ENCODE peak calls at places on chromosomes 13 and 19, in seven cellular contexts. I is Right ventricle myocardium superior; Q is heart right ventricle; E is RWPE2; N is activated CD8-positive, alpha-beta memory T cell treated with anti-CD3 and anti-CD28 coated beads, Interleukin-2, amount 10 ng/mL, durations not matched to agents 7 days and 5 days; G is activated naive CD4-positive, alpha-beta T cell treated with anti-CD3 and anti-CD28 coated beads, Interleukin-2, amount 50 U/mL, for 72 hours; Y is WTC11. Z is an unnamed sample.

GRCh38 chr19:29694166-29694565 is 20.9 kb downstream of the C19orf12 start:
- ATAC-seq in I (no peak), Q (no peak), E (no peak), N (no peak), G (peak), Y (no peak), Z (no peak)

GRCh38 chr13:44236370-44236769 is 137.3 kb upstream of the SERP2 start:
- ATAC-seq in I (peak), Q (peak), E (no peak), N (no peak), G (no peak), Y (no peak), Z (no peak)

GRCh38 chr13:79525458-79525857 is 44.5 kb downstream of the NDFIP2 start:
- ATAC-seq in I (no peak), Q (no peak), E (peak), N (peak), G (peak), Y (no peak), Z (peak)

GRCh38 chr19:39676004-39676403 is 20.3 kb downstream of the LGALS16 start:
- ATAC-seq in I (no peak), Q (no peak), E (no peak), N (peak), G (peak), Y (no peak), Z (peak)

GRCh38 chr13:96684472-96684871 is 309.8 kb downstream of the OXGR1 start:
- ATAC-seq in I (peak), Q (peak), E (no peak), N (no peak), G (no peak), Y (no peak), Z (no peak)

GRCh38 chr19:3114018-3114726 is 20.0 kb downstream of the GNA11 start:
- ATAC-seq in I (peak), Q (no peak), E (no peak), N (no peak), G (no peak), Y (no peak), Z (no peak)

GRCh38 chr13:94210826-94211225 is 268.7 kb downstream of the DCT start:
- ATAC-seq in I (no peak), Q (no peak), E (no peak), N (no peak), G (no peak), Y (no peak), Z (peak)

GRCh38 chr13:28322256-28322895 is 172.6 kb downstream of the FLT1 start:
- ATAC-seq in I (no peak), Q (no peak), E (no peak), N (no peak), G (no peak), Y (no peak), Z (no peak)

GRCh38 chr19:44685877-44686276 is 13.1 kb upstream of the CEACAM16 start:
- ATAC-seq in I (no peak), Q (no peak), E (no peak), N (no peak), G (no peak), Y (no peak), Z (no peak)

GRCh38 chr19:19538077-19538764 is at the start of gene CILP2:
- ATAC-seq in I (peak), Q (peak), E (peak), N (no peak), G (no peak), Y (peak), Z (no peak)

GRCh38 chr13:25232937-25233515 is 54.3 kb downstream of the MTMR6 start:
- ATAC-seq in I (no peak), Q (no peak), E (no peak), N (no peak), G (peak), Y (peak), Z (peak)

GRCh38 chr13:23510544-23510916 is 59.7 kb upstream of the TNFRSF19 start:
- ATAC-seq in I (peak), Q (no peak), E (no peak), N (no peak), G (no peak), Y (no peak), Z (no peak)

GRCh38 chr13:42039457-42039945 is 8.9 kb upstream of the DGKH start:
- ATAC-seq in I (peak), Q (peak), E (peak), N (no peak), G (peak), Y (peak), Z (peak)

GRCh38 chr13:23618341-23618740 is 48.1 kb downstream of the TNFRSF19 start:
- ATAC-seq in I (peak), Q (peak), E (peak), N (no peak), G (no peak), Y (peak), Z (no peak)

GRCh38 chr13:36872621-36873020 is 47.4 kb downstream of the SMAD9 start:
- ATAC-seq in I (peak), Q (peak), E (no peak), N (no peak), G (no peak), Y (peak), Z (no peak)

GRCh38 chr19:48344892-48345291 is 18.8 kb downstream of the TMEM143 start:
- ATAC-seq in I (no peak), Q (no peak), E (no peak), N (no peak), G (no peak), Y (peak), Z (no peak)

GRCh38 chr19:29845576-29846176 is 33.9 kb downstream of the CCNE1 start:
- ATAC-seq in I (no peak), Q (no peak), E (peak), N (no peak), G (peak), Y (peak), Z (peak)

GRCh38 chr19:35141627-35142401 is 1.2 kb upstream of the FXYD7 start:
- ATAC-seq in I (no peak), Q (no peak), E (no peak), N (peak), G (no peak), Y (no peak), Z (no peak)

GRCh38 chr13:94369862-94370491 is 109.5 kb downstream of the DCT start:
- ATAC-seq in I (peak), Q (peak), E (no peak), N (no peak), G (no peak), Y (no peak), Z (no peak)

GRCh38 chr19:48190288-48191284 is 20.1 kb downstream of the ZSWIM9 start:
- ATAC-seq in I (no peak), Q (no peak), E (no peak), N (peak), G (peak), Y (peak), Z (peak)

GRCh38 chr13:52845766-52846566 is 2.5 kb downstream of the PCDH8 start:
- ATAC-seq in I (peak), Q (peak), E (no peak), N (peak), G (peak), Y (peak), Z (peak)

GRCh38 chr19:11887247-11887617 is 350 bp upstream of the ZNF69 start:
- ATAC-seq in I (peak), Q (peak), E (no peak), N (no peak), G (peak), Y (peak), Z (peak)

GRCh38 chr13:36998624-36999041 is 507 bp downstream of the ALG5 start:
- ATAC-seq in I (no peak), Q (no peak), E (no peak), N (no peak), G (peak), Y (peak), Z (no peak)

GRCh38 chr13:81001828-81002385 is 661.0 kb upstream of the SPRY2 start:
- ATAC-seq in I (no peak), Q (no peak), E (no peak), N (no peak), G (no peak), Y (no peak), Z (no peak)

GRCh38 chr19:19232231-19232630 is 20.5 kb downstream of the NCAN start:
- ATAC-seq in I (no peak), Q (no peak), E (no peak), N (no peak), G (no peak), Y (no peak), Z (no peak)

GRCh38 chr13:100513987-100514670 is 74.5 kb downstream of the GGACT start:
- ATAC-seq in I (peak), Q (peak), E (no peak), N (no peak), G (no peak), Y (no peak), Z (no peak)

GRCh38 chr19:16386619-16387240 is 62.1 kb downstream of the KLF2 start:
- ATAC-seq in I (no peak), Q (no peak), E (peak), N (peak), G (peak), Y (peak), Z (peak)

GRCh38 chr19:44648536-44649370 is 5.0 kb downstream of the PVR start:
- ATAC-seq in I (peak), Q (peak), E (no peak), N (no peak), G (peak), Y (no peak), Z (peak)

GRCh38 chr13:66831317-66831716 is 398.8 kb downstream of the PCDH9 start:
- ATAC-seq in I (no peak), Q (no peak), E (no peak), N (no peak), G (no peak), Y (no peak), Z (no peak)

GRCh38 chr13:55069746-55070145 is 2041.1 kb downstream of the OLFM4 start:
- ATAC-seq in I (no peak), Q (no peak), E (peak), N (no peak), G (no peak), Y (no peak), Z (no peak)

GRCh38 chr19:43777163-43777700 is 3.5 kb downstream of the KCNN4 start:
- ATAC-seq in I (no peak), Q (peak), E (peak), N (no peak), G (peak), Y (no peak), Z (peak)

GRCh38 chr19:40357655-40358054 is 9.2 kb downstream of the PLD3 start:
- ATAC-seq in I (no peak), Q (no peak), E (no peak), N (no peak), G (no peak), Y (no peak), Z (no peak)

GRCh38 chr13:99124046-99124400 is 76.6 kb upstream of the UBAC2 start:
- ATAC-seq in I (no peak), Q (no peak), E (no peak), N (no peak), G (no peak), Y (no peak), Z (no peak)

GRCh38 chr13:100944791-100945345 is 270.3 kb upstream of the TMTC4 start:
- ATAC-seq in I (no peak), Q (no peak), E (no peak), N (no peak), G (no peak), Y (no peak), Z (no peak)

GRCh38 chr13:32124743-32125142 is 93.2 kb downstream of the FRY start:
- ATAC-seq in I (peak), Q (no peak), E (no peak), N (no peak), G (no peak), Y (no peak), Z (no peak)

GRCh38 chr19:48603001-48603400 is 3.5 kb upstream of the SPACA4 start:
- ATAC-seq in I (no peak), Q (no peak), E (no peak), N (no peak), G (no peak), Y (no peak), Z (no peak)

GRCh38 chr19:7582446-7582845 is 13.2 kb upstream of the CAMSAP3 start:
- ATAC-seq in I (no peak), Q (no peak), E (no peak), N (no peak), G (no peak), Y (no peak), Z (no peak)

GRCh38 chr19:38251564-38252051 is 4.6 kb downstream of the PPP1R14A start:
- ATAC-seq in I (peak), Q (peak), E (peak), N (no peak), G (no peak), Y (peak), Z (no peak)